ENCODE peak calls at places on chromosome 16, in seven cellular contexts. X, N, R, Z, A, P and F are unnamed samples.

GRCh38 chr16:78505544-78506371 is 406.3 kb downstream of the WWOX start:
- DNase-seq in X (no peak), N (no peak), R (peak), Z (no peak), A (no peak), P (no peak), F (peak)

GRCh38 chr16:48081656-48082055 is 74.1 kb downstream of the ABCC12 start:
- DNase-seq in X (peak), N (no peak), R (no peak), Z (peak), A (no peak), P (no peak), F (no peak)

GRCh38 chr16:58464047-58464915 is 35.7 kb upstream of the NDRG4 start:
- DNase-seq in X (no peak), N (peak), R (no peak), Z (no peak), A (no peak), P (no peak), F (no peak)

GRCh38 chr16:87734644-87735043 is 31.1 kb downstream of the KLHDC4 start:
- DNase-seq in X (no peak), N (no peak), R (peak), Z (no peak), A (no peak), P (no peak), F (no peak)

GRCh38 chr16:56667581-56668571 is at the start of gene MT1G:
- DNase-seq in X (no peak), N (no peak), R (no peak), Z (no peak), A (no peak), P (no peak), F (peak)

GRCh38 chr16:9837481-9837880 is 344.7 kb downstream of the GRIN2A start:
- DNase-seq in X (no peak), N (no peak), R (no peak), Z (no peak), A (no peak), P (no peak), F (no peak)

GRCh38 chr16:25151996-25152395 is 40.5 kb downstream of the LCMT1 start:
- DNase-seq in X (peak), N (no peak), R (peak), Z (peak), A (no peak), P (peak), F (no peak)

GRCh38 chr16:66127459-66128362 is 238.8 kb upstream of the CDH5 start:
- DNase-seq in X (no peak), N (no peak), R (no peak), Z (no peak), A (no peak), P (no peak), F (peak)

GRCh38 chr16:4461250-4462085 is 13.0 kb downstream of the NMRAL1 start:
- DNase-seq in X (no peak), N (no peak), R (peak), Z (no peak), A (no peak), P (no peak), F (peak)

GRCh38 chr16:18983565-18984424 is at the start of gene TMC7:
- DNase-seq in X (peak), N (peak), R (peak), Z (peak), A (peak), P (peak), F (peak)

GRCh38 chr16:7392206-7392605 is 59.6 kb downstream of the RBFOX1 start:
- DNase-seq in X (no peak), N (no peak), R (no peak), Z (no peak), A (no peak), P (no peak), F (no peak)

GRCh38 chr16:15704545-15704987 is 54.5 kb downstream of the NDE1 start:
- DNase-seq in X (peak), N (peak), R (peak), Z (peak), A (peak), P (peak), F (peak)

GRCh38 chr16:7506363-7506762 is 173.7 kb downstream of the RBFOX1 start:
- DNase-seq in X (no peak), N (no peak), R (no peak), Z (no peak), A (no peak), P (no peak), F (no peak)

GRCh38 chr16:78519896-78520295 is 420.4 kb downstream of the WWOX start:
- DNase-seq in X (no peak), N (no peak), R (no peak), Z (no peak), A (no peak), P (no peak), F (no peak)

GRCh38 chr16:66618588-66618987 is 14.1 kb downstream of the CMTM3 start:
- DNase-seq in X (peak), N (no peak), R (no peak), Z (peak), A (no peak), P (peak), F (no peak)

GRCh38 chr16:50314665-50315064 is 48.3 kb downstream of the ADCY7 start:
- DNase-seq in X (no peak), N (no peak), R (no peak), Z (no peak), A (no peak), P (no peak), F (no peak)

GRCh38 chr16:87697792-87698191 is 68.0 kb downstream of the KLHDC4 start:
- DNase-seq in X (no peak), N (no peak), R (no peak), Z (no peak), A (no peak), P (no peak), F (no peak)

GRCh38 chr16:3576211-3576610 is 992 bp downstream of the NLRC3 start:
- DNase-seq in X (no peak), N (no peak), R (no peak), Z (no peak), A (no peak), P (no peak), F (no peak)

GRCh38 chr16:57146735-57147134 is 39.1 kb downstream of the PSME3IP1 start:
- DNase-seq in X (no peak), N (no peak), R (peak), Z (peak), A (no peak), P (no peak), F (peak)

GRCh38 chr16:14549789-14550153 is 80.3 kb downstream of the PARN start:
- DNase-seq in X (no peak), N (no peak), R (no peak), Z (no peak), A (no peak), P (no peak), F (no peak)

GRCh38 chr16:51657844-51658243 is 506.8 kb upstream of the SALL1 start:
- DNase-seq in X (no peak), N (no peak), R (no peak), Z (no peak), A (no peak), P (no peak), F (no peak)

GRCh38 chr16:67071476-67072048 is 38.2 kb upstream of the PHAF1 start:
- DNase-seq in X (no peak), N (no peak), R (no peak), Z (no peak), A (no peak), P (no peak), F (no peak)

GRCh38 chr16:77780378-77780837 is 8.0 kb upstream of the VAT1L start:
- DNase-seq in X (peak), N (no peak), R (peak), Z (peak), A (no peak), P (peak), F (no peak)

GRCh38 chr16:48126801-48127644 is 28.8 kb downstream of the ABCC12 start:
- DNase-seq in X (peak), N (no peak), R (peak), Z (peak), A (no peak), P (no peak), F (no peak)

GRCh38 chr16:34803683-34804416 is 1344.4 kb downstream of the TP53TG3F start:
- DNase-seq in X (no peak), N (no peak), R (no peak), Z (no peak), A (no peak), P (no peak), F (no peak)

GRCh38 chr16:82936941-82937551 is 310.3 kb downstream of the CDH13 start:
- DNase-seq in X (peak), N (no peak), R (peak), Z (peak), A (no peak), P (no peak), F (no peak)

GRCh38 chr16:57987441-57988177 is 12.9 kb downstream of the ZNF319 start:
- DNase-seq in X (no peak), N (no peak), R (no peak), Z (no peak), A (no peak), P (no peak), F (no peak)

GRCh38 chr16:61587526-61587925 is 448.7 kb downstream of the CDH8 start:
- DNase-seq in X (no peak), N (no peak), R (no peak), Z (no peak), A (no peak), P (no peak), F (no peak)

GRCh38 chr16:61595605-61596004 is 440.6 kb downstream of the CDH8 start:
- DNase-seq in X (no peak), N (no peak), R (no peak), Z (no peak), A (no peak), P (no peak), F (no peak)

GRCh38 chr16:61590577-61590976 is 445.7 kb downstream of the CDH8 start:
- DNase-seq in X (no peak), N (no peak), R (peak), Z (no peak), A (no peak), P (no peak), F (no peak)
- H2AK5ac ChIP-seq in X (no peak), N (no peak), R (no peak), Z (no peak), A (no peak), P (no peak), F (no peak)

DNA sequence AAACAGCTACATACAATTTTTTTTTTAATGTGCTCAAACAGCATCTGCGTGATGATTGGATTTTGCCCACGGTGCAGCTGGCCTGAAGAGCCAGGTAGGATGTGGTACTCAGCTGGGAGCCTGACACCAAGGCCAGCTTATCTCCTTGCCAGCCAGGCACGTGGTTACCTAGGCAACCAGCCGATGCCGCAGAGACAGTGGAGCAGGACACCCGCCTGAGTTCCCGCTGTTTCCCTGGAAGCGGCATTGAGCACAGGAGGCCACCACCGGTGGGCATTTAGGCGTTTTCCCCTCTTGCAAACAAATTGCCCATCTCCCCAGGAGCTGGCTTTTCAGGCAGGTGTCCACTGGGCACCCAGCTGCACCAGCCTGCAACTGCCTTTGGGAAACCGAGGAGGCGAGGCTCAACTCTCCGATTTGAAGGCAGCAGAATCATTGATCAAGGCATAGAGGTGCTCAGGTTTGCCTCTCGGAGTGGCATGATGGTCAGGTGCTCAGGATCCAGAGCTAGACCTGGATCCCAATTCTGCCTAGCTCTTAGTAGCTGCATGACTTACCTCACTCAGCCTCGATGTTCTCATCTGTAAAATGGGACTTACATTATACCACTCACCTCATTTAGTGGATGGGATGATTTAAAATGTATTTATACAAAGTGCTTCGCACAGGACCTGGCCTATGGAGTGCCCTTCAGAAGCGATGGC is 137.5 kb upstream of the PLCG2 start:
- DNase-seq in X (no peak), N (peak), R (peak), Z (no peak), A (no peak), P (no peak), F (peak)
- H2AK5ac ChIP-seq in X (no peak), N (no peak), R (no peak), Z (no peak), A (no peak), P (no peak), F (no peak)

GRCh38 chr16:81745704-81746558 is 33.2 kb upstream of the PLCG2 start:
- DNase-seq in X (peak), N (no peak), R (peak), Z (peak), A (no peak), P (no peak), F (peak)
- H2AK5ac ChIP-seq in X (no peak), N (no peak), R (no peak), Z (peak), A (peak), P (no peak), F (no peak)

GRCh38 chr16:11689031-11689840 is 21.0 kb downstream of the SNN start:
- DNase-seq in X (no peak), N (no peak), R (no peak), Z (no peak), A (no peak), P (no peak), F (no peak)
- H2AK5ac ChIP-seq in X (no peak), N (no peak), R (no peak), Z (no peak), A (no peak), P (no peak), F (no peak)

DNA sequence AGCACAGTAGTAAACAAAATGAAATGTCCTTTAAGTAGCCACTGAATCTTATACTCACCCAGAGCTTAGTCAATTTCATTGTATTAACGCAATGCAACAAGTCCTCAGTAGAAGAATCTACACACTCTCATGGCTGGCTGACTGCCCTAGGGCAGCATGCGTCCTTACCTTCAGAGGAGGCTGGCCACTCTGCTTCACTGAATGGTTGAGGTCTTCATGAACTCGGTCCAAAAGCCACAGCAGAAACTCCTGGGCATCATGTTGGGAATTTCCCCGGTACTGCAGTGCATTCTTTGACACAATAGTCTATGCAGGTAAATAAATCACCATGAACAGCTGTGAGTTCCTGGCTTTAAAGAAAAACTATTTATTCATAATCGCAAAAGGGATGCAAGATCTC is 41.4 kb downstream of the USP31 start:
- DNase-seq in X (no peak), N (no peak), R (no peak), Z (no peak), A (no peak), P (no peak), F (no peak)
- H2AK5ac ChIP-seq in X (no peak), N (no peak), R (no peak), Z (no peak), A (no peak), P (no peak), F (no peak)

DNA sequence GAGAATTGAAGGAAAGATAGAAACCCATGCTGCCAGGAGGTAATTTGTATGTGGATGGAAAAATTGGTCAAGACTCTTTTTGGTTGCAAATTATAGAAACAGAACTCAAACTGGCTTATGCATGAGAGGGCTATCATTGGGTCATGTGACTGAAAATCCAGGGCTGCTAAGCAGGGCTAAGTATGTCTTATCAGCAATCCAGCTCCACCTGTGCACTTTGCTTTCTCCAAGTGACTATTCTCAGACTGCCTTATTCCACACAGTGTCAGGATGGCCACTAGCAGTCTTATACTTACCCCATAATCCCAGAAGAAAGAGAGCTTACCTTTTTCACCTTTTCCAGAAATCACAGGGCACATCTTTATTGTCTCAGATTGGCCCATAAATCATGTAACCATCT is 113.5 kb downstream of the CBLN1 start:
- DNase-seq in X (no peak), N (no peak), R (no peak), Z (no peak), A (no peak), P (no peak), F (no peak)
- H2AK5ac ChIP-seq in X (no peak), N (no peak), R (no peak), Z (no peak), A (no peak), P (no peak), F (no peak)

DNA sequence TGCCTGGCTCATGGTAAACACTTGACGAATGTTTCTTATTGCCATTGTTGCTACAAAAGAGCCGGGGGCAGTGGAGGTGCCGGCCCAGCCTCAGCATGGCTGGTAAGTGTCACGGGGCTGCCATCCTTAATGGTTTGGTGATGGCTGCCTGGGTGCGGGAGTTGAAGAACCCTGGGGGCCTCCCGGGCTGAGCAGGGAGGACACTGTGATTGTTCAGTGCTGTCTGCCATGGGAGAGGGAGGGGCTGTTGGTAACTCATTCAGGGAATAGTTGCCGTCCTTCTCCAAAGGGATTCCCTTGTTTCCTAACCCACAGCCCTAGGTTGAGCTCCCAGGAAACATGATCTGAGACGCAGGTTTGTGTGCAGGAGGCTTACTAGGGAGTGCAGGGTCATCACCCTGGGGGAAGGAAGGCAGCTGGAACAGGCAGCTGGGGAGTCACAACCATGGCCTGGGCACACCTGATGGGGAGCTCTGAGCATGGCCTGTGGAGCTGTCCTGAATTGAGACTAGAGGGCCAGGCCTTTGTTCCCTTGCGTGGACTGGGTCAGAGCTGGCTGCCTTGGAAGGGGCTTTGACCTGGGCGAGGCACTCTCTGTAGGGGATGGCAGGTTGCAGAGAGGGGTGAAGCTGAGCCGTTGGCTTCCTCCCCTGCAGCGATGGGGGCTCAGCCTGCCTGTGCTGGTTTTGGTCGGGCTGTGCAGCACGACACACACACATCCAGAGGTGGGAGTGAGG is 85.7 kb downstream of the PLCG2 start:
- DNase-seq in X (no peak), N (no peak), R (peak), Z (no peak), A (no peak), P (no peak), F (no peak)
- H2AK5ac ChIP-seq in X (no peak), N (no peak), R (no peak), Z (no peak), A (no peak), P (no peak), F (no peak)

GRCh38 chr16:71883849-71884638 is at the start of gene ZNF821:
- DNase-seq in X (peak), N (peak), R (peak), Z (peak), A (peak), P (peak), F (peak)

GRCh38 chr16:71882505-71883192 is 1.3 kb downstream of the ZNF821 start:
- DNase-seq in X (peak), N (peak), R (peak), Z (peak), A (no peak), P (peak), F (peak)

GRCh38 chr16:71885261-71885650 is 1.3 kb upstream of the ZNF821 start:
- DNase-seq in X (no peak), N (no peak), R (peak), Z (no peak), A (no peak), P (no peak), F (no peak)

GRCh38 chr16:71880176-71880575 is 3.8 kb downstream of the ZNF821 start:
- DNase-seq in X (no peak), N (no peak), R (no peak), Z (no peak), A (no peak), P (no peak), F (no peak)

DNA sequence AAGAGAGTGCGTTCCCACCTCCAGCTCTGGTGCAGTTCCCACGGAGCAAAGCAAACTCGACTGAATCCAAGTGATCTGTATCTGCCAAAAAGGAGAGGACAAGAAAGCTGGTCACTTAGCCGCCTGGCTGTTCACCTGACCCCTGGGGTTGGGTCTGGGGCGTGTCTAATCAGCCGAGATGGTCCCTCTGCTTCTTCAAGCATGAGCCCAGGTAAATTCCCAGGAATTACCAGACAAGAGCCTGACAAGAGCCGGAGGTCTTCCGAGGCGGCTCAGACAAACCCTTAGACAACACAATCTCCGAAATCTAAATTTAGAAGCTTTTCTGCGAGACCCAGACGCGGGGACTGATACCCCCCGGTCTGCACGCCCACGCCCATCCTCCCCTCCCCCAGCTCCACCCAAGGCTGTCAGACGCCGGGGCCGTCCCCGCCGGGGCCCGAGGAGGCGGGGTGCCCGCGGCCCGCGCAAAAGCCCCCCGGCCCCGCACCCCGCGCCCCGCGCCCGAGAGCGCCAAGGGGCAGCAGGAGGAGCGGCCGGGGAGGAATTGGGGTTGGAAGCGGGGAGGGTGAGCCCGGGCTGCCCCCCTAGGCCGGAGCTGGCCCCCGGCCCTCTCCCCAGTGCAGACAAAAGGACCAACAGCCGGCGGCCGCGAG is 661 bp downstream of the ZNF821 start:
- DNase-seq in X (peak), N (peak), R (peak), Z (peak), A (no peak), P (peak), F (peak)
- H2AK5ac ChIP-seq in X (no peak), N (no peak), R (no peak), Z (no peak), A (no peak), P (peak), F (no peak)